ENCODE peak calls at places on chromosomes 3 and 15, in six cellular contexts. J is PC-3, Z is GM23248, P is OCI-LY7, K is HCT116, T is SK-N-SH. Q is an unnamed sample.

GRCh38 chr3:106825962-106826605 is 551.2 kb upstream of the CCDC54 start:
- DNase-seq in J (peak; percentile 12), Z (peak; percentile 85), P (no peak), K (no peak), T (no peak), Q (peak; percentile 13)

GRCh38 chr3:49019941-49020334 is 1.6 kb upstream of the DALRD3 start:
- DNase-seq in J (peak; percentile 49), Z (peak; percentile 64), P (no peak), K (no peak), T (no peak), Q (no peak)

GRCh38 chr3:88219138-88219792 is 69.5 kb downstream of the C3orf38 start:
- DNase-seq in J (peak; percentile 76), Z (peak; percentile 75), P (peak; percentile 81), K (no peak), T (peak; percentile 28), Q (peak; percentile 87)

GRCh38 chr3:61743686-61744242 is 182.4 kb downstream of the PTPRG start:
- DNase-seq in J (no peak), Z (no peak), P (no peak), K (no peak), T (no peak), Q (no peak)

GRCh38 chr3:12400795-12401194 is 83.5 kb upstream of the TSEN2 start:
- DNase-seq in J (peak; percentile 74), Z (peak; percentile 80), P (no peak), K (peak; percentile 21), T (no peak), Q (no peak)

GRCh38 chr15:36050899-36051298 is 504.9 kb upstream of the DPH6 start:
- DNase-seq in J (no peak), Z (no peak), P (no peak), K (no peak), T (no peak), Q (peak; percentile 57)

GRCh38 chr15:63347074-63347859 is 34.4 kb downstream of the CA12 start:
- DNase-seq in J (no peak), Z (no peak), P (no peak), K (no peak), T (peak; percentile 56), Q (no peak)

GRCh38 chr3:37301980-37302379 is 127.6 kb upstream of the LRRFIP2 start:
- DNase-seq in J (no peak), Z (no peak), P (no peak), K (no peak), T (no peak), Q (no peak)

GRCh38 chr3:58353722-58354553 is 21.2 kb downstream of the PXK start:
- DNase-seq in J (no peak), Z (peak; percentile 48), P (peak; percentile 79), K (no peak), T (no peak), Q (no peak)

GRCh38 chr15:31274496-31275330 is 51.9 kb upstream of the KLF13 start:
- DNase-seq in J (no peak), Z (no peak), P (no peak), K (no peak), T (peak; percentile 9), Q (peak; percentile 0)

GRCh38 chr3:48446043-48446424 is 503 bp upstream of the ATRIP start:
- DNase-seq in J (no peak), Z (no peak), P (no peak), K (no peak), T (no peak), Q (no peak)

GRCh38 chr15:91456251-91456718 is 356.2 kb downstream of the SV2B start:
- DNase-seq in J (peak; percentile 89), Z (peak; percentile 14), P (no peak), K (no peak), T (no peak), Q (no peak)

GRCh38 chr15:35374661-35375060 is 171.3 kb downstream of the DPH6 start:
- DNase-seq in J (no peak), Z (no peak), P (no peak), K (no peak), T (no peak), Q (no peak)

GRCh38 chr3:4754180-4755086 is 224.8 kb upstream of the BHLHE40 start:
- DNase-seq in J (no peak), Z (no peak), P (no peak), K (no peak), T (no peak), Q (no peak)

GRCh38 chr15:26156041-26156440 is 292.9 kb upstream of the ATP10A start:
- DNase-seq in J (no peak), Z (no peak), P (no peak), K (no peak), T (no peak), Q (no peak)

GRCh38 chr3:12476238-12476897 is 7.9 kb upstream of the TSEN2 start:
- DNase-seq in J (peak; percentile 92), Z (peak; percentile 71), P (no peak), K (no peak), T (no peak), Q (no peak)

GRCh38 chr3:122030381-122031122 is 8.5 kb upstream of the ILDR1 start:
- DNase-seq in J (no peak), Z (peak; percentile 42), P (no peak), K (no peak), T (no peak), Q (no peak)

GRCh38 chr3:141308588-141309218 is 59.6 kb upstream of the ZBTB38 start:
- DNase-seq in J (peak; percentile 61), Z (peak; percentile 80), P (no peak), K (peak; percentile 79), T (peak; percentile 33), Q (peak; percentile 78)

GRCh38 chr3:41792806-41793205 is 169.1 kb downstream of the ULK4 start:
- DNase-seq in J (no peak), Z (no peak), P (no peak), K (no peak), T (no peak), Q (no peak)

GRCh38 chr3:99663981-99664380 is 25.6 kb downstream of the COL8A1 start:
- DNase-seq in J (peak; percentile 42), Z (no peak), P (no peak), K (no peak), T (no peak), Q (no peak)

GRCh38 chr3:170467007-170467406 is 48.3 kb downstream of the CLDN11 start:
- DNase-seq in J (no peak), Z (no peak), P (no peak), K (no peak), T (no peak), Q (no peak)

GRCh38 chr3:8303466-8303865 is 198.2 kb upstream of the LMCD1 start:
- DNase-seq in J (peak; percentile 49), Z (peak; percentile 25), P (no peak), K (no peak), T (no peak), Q (no peak)

GRCh38 chr3:171833775-171834460 is 9.2 kb upstream of the TMEM212 start:
- DNase-seq in J (peak; percentile 69), Z (peak; percentile 66), P (peak; percentile 15), K (no peak), T (no peak), Q (no peak)

GRCh38 chr15:83977992-83978391 is 257.6 kb upstream of the GOLGA6L4 start:
- DNase-seq in J (no peak), Z (no peak), P (no peak), K (no peak), T (no peak), Q (no peak)
- TF ChIP-seq EZH2phosphoT487 in J (no peak), Z (no peak), P (no peak), K (no peak), T (no peak), Q (no peak)

GRCh38 chr15:43538091-43538490 is 20.7 kb downstream of the MAP1A start:
- DNase-seq in J (no peak), Z (no peak), P (no peak), K (no peak), T (no peak), Q (no peak)
- TF ChIP-seq EZH2phosphoT487 in J (no peak), Z (no peak), P (no peak), K (no peak), T (no peak), Q (no peak)

GRCh38 chr3:166080096-166080495 is 242.9 kb upstream of the BCHE start:
- DNase-seq in J (no peak), Z (no peak), P (no peak), K (no peak), T (no peak), Q (no peak)
- TF ChIP-seq EZH2phosphoT487 in J (no peak), Z (no peak), P (no peak), K (no peak), T (no peak), Q (no peak)

DNA sequence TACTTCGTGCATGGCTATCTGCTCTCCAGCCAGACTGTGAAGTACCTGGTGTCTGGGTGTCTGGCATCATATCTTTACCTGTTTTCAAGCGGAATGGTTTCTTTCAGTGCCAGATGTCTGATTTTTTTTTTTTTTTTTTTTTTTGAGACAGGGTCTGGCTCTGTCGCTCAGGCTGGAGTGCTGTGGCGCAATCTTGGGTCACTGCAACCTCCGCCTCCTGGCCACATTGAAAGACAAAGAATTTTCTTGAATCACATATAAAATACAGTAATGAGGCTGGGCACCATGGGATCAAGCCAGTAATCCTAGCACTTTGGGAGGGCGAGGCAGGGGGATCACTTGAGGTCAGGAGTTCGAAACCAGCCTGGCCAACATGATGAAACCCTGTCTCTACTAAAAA is 2.8 kb upstream of the MESP1 start:
- DNase-seq in J (no peak), Z (no peak), P (no peak), K (no peak), T (no peak), Q (no peak)
- TF ChIP-seq EZH2phosphoT487 in J (no peak), Z (no peak), P (no peak), K (no peak), T (no peak), Q (no peak)

DNA sequence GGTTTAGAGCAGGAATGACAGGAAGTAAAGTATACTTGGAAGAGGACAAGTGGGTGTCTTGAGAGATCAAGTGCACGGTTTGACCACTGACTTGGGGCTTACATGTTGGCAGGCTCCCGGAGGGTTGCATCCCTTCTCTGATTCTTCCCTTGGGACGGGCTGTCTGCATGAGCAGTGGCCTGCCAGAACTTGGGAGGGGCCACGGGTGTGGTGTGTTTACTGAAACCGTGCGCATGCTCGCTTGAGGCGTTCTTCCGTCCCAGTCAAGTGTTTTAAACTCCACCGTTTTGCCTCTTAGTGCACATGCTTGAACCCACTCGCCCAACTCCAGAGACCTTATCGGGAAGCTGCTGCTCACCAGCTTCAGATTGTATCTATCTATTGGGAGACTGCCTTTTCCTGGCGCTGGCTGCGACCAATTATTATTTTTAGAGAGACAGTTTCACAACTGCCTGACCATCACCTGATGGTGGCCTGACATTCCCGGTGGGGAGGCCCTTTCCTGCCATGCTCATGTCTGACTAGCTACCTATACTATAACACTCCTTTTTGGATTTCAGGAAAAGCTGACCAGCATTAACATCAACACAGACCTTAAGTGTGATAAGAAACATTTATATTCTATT is 14.9 kb upstream of the C3orf22 start:
- DNase-seq in J (no peak), Z (no peak), P (no peak), K (no peak), T (no peak), Q (no peak)
- TF ChIP-seq EZH2phosphoT487 in J (no peak), Z (no peak), P (no peak), K (no peak), T (no peak), Q (no peak)

GRCh38 chr3:23735575-23736326 is 70.0 kb upstream of the UBE2E1 start:
- DNase-seq in J (no peak), Z (no peak), P (no peak), K (no peak), T (peak; percentile 88), Q (peak; percentile 26)
- TF ChIP-seq EZH2phosphoT487 in J (no peak), Z (no peak), P (no peak), K (no peak), T (no peak), Q (no peak)

GRCh38 chr15:32935139-32935538 is 217.3 kb downstream of the GREM1 start:
- DNase-seq in J (no peak), Z (no peak), P (no peak), K (no peak), T (no peak), Q (no peak)
- TF ChIP-seq EZH2phosphoT487 in J (no peak), Z (no peak), P (no peak), K (no peak), T (no peak), Q (no peak)

GRCh38 chr15:70528270-70528706 is 235.1 kb downstream of the UACA start:
- DNase-seq in J (no peak), Z (peak; percentile 24), P (peak; percentile 83), K (peak; percentile 40), T (no peak), Q (no peak)
- TF ChIP-seq EZH2phosphoT487 in J (no peak), Z (no peak), P (no peak), K (no peak), T (no peak), Q (no peak)